ENCODE peak calls at places on chromosome 1, in five cellular contexts. A is sciatic nerve; N is C1 segment of cervical spinal cord; Z is dorsolateral prefrontal cortex; Y is activated T-helper 2 cell treated with anti-CD3 and anti-CD28 coated beads, Interferon-gamma antibody, Interleukin-2, Interleukin-4, amounts not matched to agents 10 μg/mL and 5 μg/mL and 100 μg/mL, durations not matched to agents 14 hours and 24 hours and 36 hours. J is an unnamed sample.

GRCh38 chr1:207277241-207277640 is 44.2 kb upstream of the CD55 start:
- DNase-seq in N (no peak), Z (no peak), Y (no peak), A (no peak), J (no peak)

GRCh38 chr1:94924967-94925366 is 1.9 kb downstream of the CNN3 start:
- DNase-seq in Y (no peak), Z (no peak), A (no peak), N (no peak), J (no peak)

GRCh38 chr1:26768755-26769154 is 19.0 kb upstream of the PIGV start:
- DNase-seq in Y (no peak), Z (no peak), A (no peak), N (no peak), J (no peak)

GRCh38 chr1:175887521-175887920 is 144.1 kb upstream of the TNR start:
- DNase-seq in N (no peak), Y (no peak), Z (no peak), A (no peak), J (no peak)

GRCh38 chr1:82400521-82400920 is 599.8 kb downstream of the ADGRL2 start:
- DNase-seq in A (no peak), Y (no peak), Z (no peak), N (no peak), J (no peak)

GRCh38 chr1:239091537-239091936 is 294.8 kb upstream of the CHRM3 start:
- DNase-seq in Z (no peak), Y (no peak), A (no peak), N (no peak), J (no peak)

GRCh38 chr1:94883688-94884087 is 43.2 kb downstream of the CNN3 start:
- DNase-seq in N (no peak), A (no peak), Y (no peak), Z (no peak), J (no peak)

GRCh38 chr1:76254165-76255043 is 179.9 kb downstream of the ST6GALNAC3 start:
- DNase-seq in Z (no peak), Y (no peak), N (no peak), A (no peak), J (no peak)

GRCh38 chr1:199272107-199272506 is 633.3 kb downstream of the PTPRC start:
- DNase-seq in Z (no peak), Y (no peak), N (no peak), A (no peak), J (no peak)

GRCh38 chr1:151838491-151839412 is 868 bp downstream of the C2CD4D start:
- DNase-seq in Z (no peak), Y (no peak), N (no peak), A (no peak), J (no peak)

GRCh38 chr1:168135982-168136708 is 585 bp downstream of the GPR161 start:
- DNase-seq in A (peak), N (no peak), Y (no peak), Z (peak), J (no peak)